ENCODE peak calls at places on chromosomes 12 and 14, in five cellular contexts. X is HTR-8/SVneo; M is esophagus squamous epithelium; V is stimulated activated CD4-positive, alpha-beta T cell treated with anti-CD3 and anti-CD28 coated beads, Interleukin-4, amount 100 ng/mL, for 48 hours; C is NCI-H748 treated with DMSO at 0.1 percent for 48 hours. W is an unnamed sample.

GRCh38 chr12:105705765-105706164 is 375.3 kb downstream of the C12orf75 start:
- DNase-seq in V (no peak), X (peak; percentile 26), C (peak; percentile 55), M (no peak), W (no peak)

GRCh38 chr12:31218203-31219025 is 107.5 kb downstream of the SINHCAF start:
- DNase-seq in V (no peak), X (no peak), C (no peak), M (no peak), W (no peak)

GRCh38 chr12:92398565-92399309 is 253.1 kb upstream of the BTG1 start:
- DNase-seq in C (no peak), V (no peak), M (no peak), X (no peak), W (no peak)

GRCh38 chr12:92403210-92404175 is 257.8 kb upstream of the BTG1 start:
- DNase-seq in C (no peak), V (no peak), M (no peak), X (no peak), W (peak; percentile 48)

GRCh38 chr12:80763874-80764273 is 47.2 kb downstream of the MYF5 start:
- DNase-seq in C (peak; percentile 76), X (peak; percentile 5), M (no peak), V (no peak), W (no peak)

GRCh38 chr12:19306366-19306765 is 132.9 kb upstream of the AEBP2 start:
- DNase-seq in X (no peak), M (no peak), C (no peak), V (no peak), W (no peak)

GRCh38 chr12:91606662-91607377 is 424.2 kb upstream of the DCN start:
- DNase-seq in V (no peak), X (no peak), M (no peak), C (no peak), W (no peak)

GRCh38 chr12:109879332-109880048 is 851 bp downstream of the GLTP start:
- DNase-seq in M (no peak), C (no peak), V (no peak), X (no peak), W (no peak)

GRCh38 chr12:1806301-1807106 is 13.9 kb upstream of the LRTM2 start:
- DNase-seq in M (no peak), C (no peak), X (no peak), V (no peak), W (no peak)

GRCh38 chr12:115095073-115095748 is 411.2 kb upstream of the TBX3 start:
- DNase-seq in V (no peak), C (no peak), M (no peak), X (no peak), W (no peak)

GRCh38 chr12:124513297-124513867 is 54.0 kb downstream of the NCOR2 start:
- DNase-seq in M (no peak), X (no peak), V (no peak), C (no peak), W (no peak)

GRCh38 chr12:13114251-13115052 is 11.0 kb upstream of the GSG1 start:
- DNase-seq in V (no peak), X (no peak), C (no peak), M (no peak), W (no peak)

GRCh38 chr12:25194211-25194610 is 749 bp downstream of the DNAI7 start:
- DNase-seq in X (no peak), C (no peak), V (no peak), M (no peak), W (no peak)

GRCh38 chr12:128971802-128972201 is 118.5 kb downstream of the GLT1D1 start:
- DNase-seq in V (no peak), X (no peak), M (no peak), C (no peak), W (no peak)

GRCh38 chr14:74620497-74620921 is 8.5 kb upstream of the LTBP2 start:
- DNase-seq in X (peak; percentile 94), V (peak; percentile 20), M (no peak), C (no peak), W (no peak)

GRCh38 chr14:24351517-24351916 is 11.7 kb upstream of the RIPK3 start:
- DNase-seq in V (no peak), X (no peak), M (no peak), C (no peak), W (no peak)

GRCh38 chr14:97788364-97788763 is 991.2 kb downstream of the VRK1 start:
- DNase-seq in V (no peak), X (no peak), C (peak; percentile 15), M (no peak), W (no peak)